ENCODE peak calls at places on chromosomes 1 and 21, in five cellular contexts. V is left ventricle myocardium inferior; W is endothelial cell; P is stimulated activated CD4-positive, alpha-beta T cell treated with anti-CD3 and anti-CD28 coated beads, Interleukin-12 subunit alpha, Interleukin-12 subunit beta, amount 100 ng/mL, for 48 hours; I is stromal cell of bone marrow. Q is an unnamed sample.

GRCh38 chr1:12465126-12465525 is 152.9 kb downstream of the DHRS3 start:
- DNase-seq in V (no peak), W (no peak), P (no peak), I (no peak), Q (no peak)

GRCh38 chr1:162003825-162004205 is 19.9 kb downstream of the OLFML2B start:
- DNase-seq in V (no peak), W (no peak), P (no peak), I (peak; percentile 89), Q (peak; percentile 89)

GRCh38 chr1:91697322-91698260 is 188.4 kb downstream of the TGFBR3 start:
- DNase-seq in V (no peak), W (no peak), P (peak; percentile 42), I (peak; percentile 78), Q (no peak)

GRCh38 chr21:39347537-39347936 is 1.4 kb downstream of the HMGN1 start:
- DNase-seq in V (no peak), W (no peak), P (no peak), I (no peak), Q (no peak)

GRCh38 chr21:26795866-26796329 is 49.3 kb downstream of the ADAMTS1 start:
- DNase-seq in V (peak; percentile 37), W (no peak), P (no peak), I (peak; percentile 80), Q (no peak)

GRCh38 chr21:15442743-15443142 is 287.0 kb upstream of the USP25 start:
- DNase-seq in V (no peak), W (no peak), P (no peak), I (no peak), Q (no peak)

GRCh38 chr21:26840912-26841311 is 4.3 kb downstream of the ADAMTS1 start:
- DNase-seq in V (peak; percentile 57), W (no peak), P (no peak), I (no peak), Q (no peak)

GRCh38 chr1:109530457-109531204 is 9.0 kb upstream of the GPR61 start:
- DNase-seq in V (no peak), W (no peak), P (no peak), I (no peak), Q (peak; percentile 38)

GRCh38 chr1:34266127-34266951 is 89.6 kb downstream of the C1orf94 start:
- DNase-seq in V (no peak), W (peak; percentile 12), P (no peak), I (no peak), Q (peak; percentile 75)

GRCh38 chr21:14875186-14875585 is 189.6 kb downstream of the NRIP1 start:
- DNase-seq in V (no peak), W (no peak), P (no peak), I (no peak), Q (no peak)

GRCh38 chr1:200749090-200749489 is 10.4 kb downstream of the CAMSAP2 start:
- DNase-seq in V (no peak), W (no peak), P (no peak), I (no peak), Q (no peak)

Q was measured in islet precursor cell.